ENCODE peak calls at places on chromosome 11, in eight cellular contexts. W is fibroblast of the conjunctiva; Z is lower leg skin; D is AG09319; C is COR-L47; U is DMS153; I is CD4-positive, alpha-beta T cell; F is NCI-H1092 treated with DMSO at 0.1 percent for 48 hours. R is an unnamed sample.

GRCh38 chr11:62540804-62541671 is 5.6 kb downstream of the AHNAK start:
- DNase-seq in I (no peak), Z (no peak), F (no peak), D (no peak), W (no peak), C (no peak), U (no peak), R (no peak)

GRCh38 chr11:27055065-27055682 is 14.6 kb downstream of the BBOX1 start:
- DNase-seq in Z (no peak), W (peak), F (no peak), I (no peak), D (no peak), C (no peak), U (peak), R (no peak)

GRCh38 chr11:128956401-128957203 is 13.9 kb upstream of the TP53AIP1 start:
- DNase-seq in I (no peak), Z (no peak), D (peak), W (peak), U (peak), F (peak), C (peak), R (peak)

GRCh38 chr11:119602745-119603373 is 126.1 kb downstream of the NECTIN1 start:
- DNase-seq in U (no peak), C (no peak), F (no peak), W (no peak), D (no peak), Z (no peak), I (no peak), R (no peak)

GRCh38 chr11:83508804-83509203 is 222.6 kb upstream of the CCDC90B start:
- DNase-seq in F (no peak), C (peak), I (no peak), Z (no peak), W (no peak), U (peak), D (no peak), R (no peak)

GRCh38 chr11:20103281-20103680 is 57.0 kb downstream of the DBX1 start:
- DNase-seq in F (no peak), W (no peak), U (no peak), D (no peak), I (no peak), Z (no peak), C (no peak), R (no peak)

GRCh38 chr11:94794287-94795168 is 26.4 kb downstream of the AMOTL1 start:
- DNase-seq in F (peak), C (no peak), D (peak), W (peak), I (no peak), Z (peak), U (peak), R (no peak)

GRCh38 chr11:75421902-75422247 is 11.1 kb downstream of the KLHL35 start:
- DNase-seq in Z (no peak), I (no peak), C (no peak), U (no peak), F (no peak), D (no peak), W (no peak), R (no peak)

GRCh38 chr11:6734616-6735015 is 37.2 kb downstream of the OR2AG2 start:
- DNase-seq in C (no peak), Z (no peak), F (no peak), I (no peak), W (no peak), U (no peak), D (no peak), R (no peak)

GRCh38 chr11:72668645-72669347 is 5.4 kb downstream of the PDE2A start:
- DNase-seq in F (no peak), C (no peak), I (no peak), W (no peak), U (no peak), Z (no peak), D (no peak), R (no peak)

GRCh38 chr11:95360382-95360781 is 129.4 kb upstream of the SESN3 start:
- DNase-seq in F (no peak), D (no peak), I (no peak), Z (no peak), U (no peak), W (no peak), C (no peak), R (no peak)

GRCh38 chr11:32434387-32435151 is 770 bp downstream of the WT1 start:
- DNase-seq in Z (no peak), U (no peak), C (no peak), F (no peak), D (no peak), W (no peak), I (no peak), R (no peak)

GRCh38 chr11:7072401-7073028 is 16.3 kb upstream of the RBMXL2 start:
- DNase-seq in I (no peak), D (no peak), U (no peak), C (no peak), Z (no peak), W (no peak), F (no peak), R (no peak)

GRCh38 chr11:91804057-91804456 is 420.6 kb upstream of the FAT3 start:
- DNase-seq in F (no peak), U (no peak), W (peak), I (no peak), C (no peak), D (no peak), Z (no peak), R (no peak)

GRCh38 chr11:90846628-90847027 is 623.8 kb upstream of the CHORDC1 start:
- DNase-seq in F (no peak), U (no peak), I (no peak), C (no peak), D (no peak), Z (no peak), W (no peak), R (no peak)

GRCh38 chr11:64715756-64716470 is 7.1 kb downstream of the NRXN2 start:
- DNase-seq in Z (no peak), C (peak), W (no peak), U (no peak), I (no peak), D (no peak), F (no peak), R (no peak)

GRCh38 chr11:35141538-35141937 is 2.6 kb downstream of the CD44 start:
- DNase-seq in F (no peak), C (no peak), W (no peak), Z (peak), D (no peak), U (no peak), I (peak), R (no peak)

GRCh38 chr11:111977141-111978027 is 40.2 kb downstream of the DIXDC1 start:
- DNase-seq in F (peak), C (peak), I (no peak), Z (peak), D (no peak), W (no peak), U (peak), R (no peak)

GRCh38 chr11:95542868-95543551 is 246.6 kb downstream of the FAM76B start:
- DNase-seq in D (no peak), C (no peak), Z (no peak), I (no peak), W (no peak), U (no peak), F (no peak), R (no peak)

GRCh38 chr11:78586452-78587046 is 11.9 kb upstream of the NARS2 start:
- DNase-seq in W (no peak), Z (no peak), F (no peak), C (no peak), I (no peak), U (no peak), D (no peak), R (no peak)

GRCh38 chr11:7582338-7582985 is 68.7 kb downstream of the PPFIBP2 start:
- DNase-seq in C (no peak), W (no peak), U (no peak), F (no peak), I (no peak), Z (no peak), D (no peak), R (no peak)